ENCODE peak calls at places on chromosomes 13 and 19, in ten cellular contexts. Q, V, Z, D, B, K, S, U, R and E are unnamed samples.

GRCh38 chr13:42247883-42248282 is 24.1 kb upstream of the AKAP11 start:
- DNase-seq in Q (no peak), V (no peak), Z (no peak), D (no peak), B (no peak), K (no peak), S (no peak), U (peak), R (no peak), E (no peak)

GRCh38 chr13:109790951-109791605 is 4.7 kb upstream of the IRS2 start:
- DNase-seq in Q (peak), V (no peak), Z (no peak), D (no peak), B (peak), K (peak), S (no peak), U (no peak), R (no peak), E (no peak)

GRCh38 chr19:11268783-11269267 is 6.5 kb upstream of the DOCK6 start:
- DNase-seq in Q (no peak), V (peak), Z (no peak), D (no peak), B (peak), K (no peak), S (peak), U (peak), R (no peak), E (peak)

GRCh38 chr13:60335531-60335930 is 61.5 kb upstream of the TDRD3 start:
- DNase-seq in Q (peak), V (no peak), Z (no peak), D (no peak), B (peak), K (no peak), S (peak), U (no peak), R (no peak), E (peak)

GRCh38 chr13:26348966-26349365 is 95.0 kb downstream of the CDK8 start:
- DNase-seq in Q (no peak), V (no peak), Z (no peak), D (no peak), B (no peak), K (no peak), S (no peak), U (no peak), R (no peak), E (no peak)

GRCh38 chr19:723714-724113 is 15.0 kb downstream of the PALM start:
- DNase-seq in Q (no peak), V (no peak), Z (no peak), D (no peak), B (no peak), K (no peak), S (no peak), U (no peak), R (no peak), E (no peak)

GRCh38 chr19:7930765-7931164 is 4.8 kb upstream of the CTXN1 start:
- DNase-seq in Q (no peak), V (no peak), Z (no peak), D (no peak), B (no peak), K (no peak), S (no peak), U (no peak), R (no peak), E (no peak)

GRCh38 chr19:44003461-44004134 is 841 bp downstream of the ZNF230 start:
- DNase-seq in Q (no peak), V (no peak), Z (no peak), D (no peak), B (peak), K (no peak), S (no peak), U (no peak), R (no peak), E (peak)

GRCh38 chr13:43769552-43769951 is 17.2 kb downstream of the ENOX1 start:
- DNase-seq in Q (no peak), V (no peak), Z (no peak), D (no peak), B (no peak), K (no peak), S (no peak), U (no peak), R (no peak), E (no peak)

GRCh38 chr19:10678813-10679212 is 22.4 kb upstream of the QTRT1 start:
- DNase-seq in Q (no peak), V (no peak), Z (no peak), D (no peak), B (no peak), K (no peak), S (no peak), U (no peak), R (no peak), E (no peak)

GRCh38 chr13:74256969-74257368 is 122.8 kb upstream of the KLF12 start:
- DNase-seq in Q (no peak), V (no peak), Z (no peak), D (no peak), B (no peak), K (no peak), S (no peak), U (no peak), R (no peak), E (no peak)

GRCh38 chr13:95505265-95505664 is 47.3 kb upstream of the CLDN10 start:
- DNase-seq in Q (peak), V (no peak), Z (no peak), D (no peak), B (no peak), K (no peak), S (no peak), U (no peak), R (no peak), E (no peak)

GRCh38 chr19:38511074-38511708 is 77.7 kb downstream of the RYR1 start:
- DNase-seq in Q (no peak), V (no peak), Z (no peak), D (no peak), B (no peak), K (no peak), S (no peak), U (no peak), R (no peak), E (no peak)

GRCh38 chr19:40960780-40961179 is 30.3 kb upstream of the CYP2B6 start:
- DNase-seq in Q (no peak), V (no peak), Z (no peak), D (no peak), B (no peak), K (no peak), S (no peak), U (no peak), R (no peak), E (no peak)

GRCh38 chr13:61470801-61471200 is 55.2 kb upstream of the PCDH20 start:
- DNase-seq in Q (no peak), V (no peak), Z (no peak), D (no peak), B (no peak), K (no peak), S (no peak), U (no peak), R (no peak), E (no peak)

GRCh38 chr13:76684336-76684735 is 201.9 kb downstream of the KCTD12 start:
- DNase-seq in Q (no peak), V (no peak), Z (no peak), D (no peak), B (no peak), K (no peak), S (no peak), U (no peak), R (no peak), E (no peak)

GRCh38 chr13:31530883-31531282 is 208.4 kb upstream of the RXFP2 start:
- DNase-seq in Q (no peak), V (no peak), Z (no peak), D (no peak), B (no peak), K (no peak), S (no peak), U (no peak), R (no peak), E (no peak)

GRCh38 chr13:46577656-46578589 is 25.0 kb downstream of the LRCH1 start:
- DNase-seq in Q (no peak), V (no peak), Z (no peak), D (no peak), B (peak), K (no peak), S (peak), U (peak), R (no peak), E (peak)

GRCh38 chr13:30292325-30292724 is 15.0 kb downstream of the KATNAL1 start:
- DNase-seq in Q (no peak), V (no peak), Z (no peak), D (no peak), B (no peak), K (no peak), S (no peak), U (no peak), R (no peak), E (no peak)

GRCh38 chr13:95540848-95541247 is 11.7 kb upstream of the CLDN10 start:
- DNase-seq in Q (peak), V (no peak), Z (no peak), D (no peak), B (no peak), K (no peak), S (no peak), U (no peak), R (no peak), E (no peak)

GRCh38 chr19:41427647-41428480 is 690 bp upstream of the B3GNT8 start:
- DNase-seq in Q (peak), V (no peak), Z (peak), D (no peak), B (no peak), K (peak), S (no peak), U (no peak), R (no peak), E (no peak)

GRCh38 chr19:41327499-41328156 is 17.7 kb downstream of the CCDC97 start:
- DNase-seq in Q (no peak), V (peak), Z (peak), D (peak), B (no peak), K (peak), S (no peak), U (no peak), R (no peak), E (no peak)

GRCh38 chr13:60226507-60226906 is 62.8 kb upstream of the DIAPH3 start:
- DNase-seq in Q (no peak), V (no peak), Z (no peak), D (no peak), B (peak), K (no peak), S (no peak), U (peak), R (no peak), E (peak)

GRCh38 chr13:100131863-100132574 is 43.1 kb downstream of the PCCA start:
- DNase-seq in Q (no peak), V (no peak), Z (peak), D (peak), B (peak), K (peak), S (peak), U (peak), R (no peak), E (peak)

GRCh38 chr13:95301947-95302386 is 716 bp upstream of the ABCC4 start:
- DNase-seq in Q (peak), V (no peak), Z (no peak), D (no peak), B (no peak), K (no peak), S (no peak), U (no peak), R (no peak), E (peak)

GRCh38 chr19:13115936-13116281 is 631 bp downstream of the TRMT1 start:
- DNase-seq in Q (no peak), V (no peak), Z (no peak), D (no peak), B (no peak), K (no peak), S (no peak), U (no peak), R (no peak), E (no peak)

GRCh38 chr13:95560387-95560786 is 7.9 kb downstream of the CLDN10 start:
- DNase-seq in Q (no peak), V (no peak), Z (no peak), D (no peak), B (no peak), K (no peak), S (no peak), U (no peak), R (no peak), E (no peak)

GRCh38 chr13:58804832-58805231 is 1173.3 kb downstream of the PCDH17 start:
- DNase-seq in Q (no peak), V (no peak), Z (no peak), D (no peak), B (no peak), K (no peak), S (no peak), U (no peak), R (no peak), E (no peak)

GRCh38 chr19:16460454-16460853 is 11.3 kb downstream of the EPS15L1 start:
- DNase-seq in Q (no peak), V (no peak), Z (no peak), D (no peak), B (no peak), K (no peak), S (no peak), U (no peak), R (no peak), E (no peak)

GRCh38 chr13:45879666-45880065 is 28.1 kb upstream of the SIAH3 start:
- DNase-seq in Q (peak), V (peak), Z (no peak), D (no peak), B (peak), K (no peak), S (no peak), U (no peak), R (no peak), E (no peak)

GRCh38 chr13:38265135-38265497 is 84.5 kb upstream of the UFM1 start:
- DNase-seq in Q (peak), V (no peak), Z (no peak), D (no peak), B (no peak), K (no peak), S (no peak), U (no peak), R (no peak), E (no peak)

GRCh38 chr19:18292810-18293641 is 11.6 kb upstream of the JUND start:
- DNase-seq in Q (peak), V (peak), Z (peak), D (no peak), B (peak), K (peak), S (no peak), U (peak), R (no peak), E (peak)

GRCh38 chr19:3671680-3672574 is 28.3 kb downstream of the PIP5K1C start:
- DNase-seq in Q (no peak), V (no peak), Z (peak), D (no peak), B (peak), K (peak), S (no peak), U (peak), R (no peak), E (peak)

GRCh38 chr13:57629821-57630235 is 1.7 kb upstream of the PCDH17 start:
- DNase-seq in Q (peak), V (peak), Z (peak), D (peak), B (no peak), K (peak), S (peak), U (no peak), R (no peak), E (peak)

GRCh38 chr13:100176781-100177389 is 88.0 kb downstream of the PCCA start:
- DNase-seq in Q (peak), V (no peak), Z (no peak), D (no peak), B (no peak), K (no peak), S (no peak), U (no peak), R (peak), E (no peak)

GRCh38 chr19:51771369-51771768 is 10.4 kb downstream of the FPR2 start:
- DNase-seq in Q (no peak), V (no peak), Z (no peak), D (no peak), B (no peak), K (no peak), S (no peak), U (no peak), R (no peak), E (no peak)

GRCh38 chr13:106455777-106456176 is 79.7 kb downstream of the EFNB2 start:
- DNase-seq in Q (no peak), V (no peak), Z (no peak), D (no peak), B (no peak), K (no peak), S (no peak), U (no peak), R (no peak), E (no peak)

GRCh38 chr19:46303702-46304397 is 7.0 kb downstream of the HIF3A start:
- DNase-seq in Q (no peak), V (peak), Z (no peak), D (no peak), B (peak), K (no peak), S (no peak), U (no peak), R (peak), E (no peak)